ENCODE peak calls at places on chromosomes 2 and 18, in eight cellular contexts. B is stimulated activated CD4-positive, alpha-beta T cell treated with anti-CD3 and anti-CD28 coated beads, TNF-alpha, amount 100 ng/mL, for 1 hour; H is effector memory CD8-positive, alpha-beta T cell; C is GM12892; N is NCI-H345; Y is astrocyte of the spinal cord; K is ACHN; F is HEK293T. U is an unnamed sample.

GRCh38 chr2:134119672-134120159 is 134.2 kb upstream of the MGAT5 start:
- DNase-seq in N (peak), H (peak), B (peak), Y (peak), C (peak), K (peak), F (peak), U (peak)

GRCh38 chr2:46461716-46462171 is 17.6 kb upstream of the TMEM247 start:
- DNase-seq in Y (no peak), H (no peak), B (no peak), C (no peak), K (no peak), N (no peak), F (no peak), U (no peak)

GRCh38 chr2:27222407-27222806 is 5.2 kb downstream of the CAD start:
- DNase-seq in H (no peak), B (no peak), F (no peak), C (no peak), Y (no peak), K (no peak), N (no peak), U (no peak)

GRCh38 chr2:61254536-61254935 is 92.5 kb downstream of the C2orf74 start:
- DNase-seq in C (no peak), H (no peak), F (no peak), N (no peak), Y (no peak), K (no peak), B (no peak), U (no peak)

GRCh38 chr2:42367835-42368234 is 6.8 kb upstream of the COX7A2L start:
- DNase-seq in K (no peak), N (no peak), B (no peak), H (no peak), C (no peak), Y (no peak), F (no peak), U (no peak)

GRCh38 chr2:144230057-144230451 is 289.9 kb downstream of the ZEB2 start:
- DNase-seq in N (no peak), F (no peak), C (no peak), H (no peak), K (no peak), Y (no peak), B (no peak), U (no peak)

GRCh38 chr2:54429811-54430600 is 26.1 kb upstream of the SPTBN1 start:
- DNase-seq in K (no peak), F (no peak), N (no peak), C (no peak), Y (no peak), B (no peak), H (no peak), U (no peak)

GRCh38 chr2:23287250-23287704 is 97.7 kb upstream of the KLHL29 start:
- DNase-seq in H (no peak), B (no peak), Y (peak), N (no peak), C (no peak), F (no peak), K (peak), U (no peak)

GRCh38 chr2:130832296-130832940 is 4.3 kb upstream of the ARHGEF4 start:
- DNase-seq in N (no peak), F (no peak), C (no peak), B (no peak), H (no peak), K (no peak), Y (no peak), U (no peak)

GRCh38 chr18:59155140-59155539 is 15.5 kb downstream of the SEC11C start:
- DNase-seq in F (no peak), C (no peak), N (no peak), Y (peak), H (no peak), K (peak), B (no peak), U (no peak)

GRCh38 chr2:112942654-112943002 is 31.7 kb downstream of the IL37 start:
- DNase-seq in N (no peak), F (no peak), K (no peak), B (no peak), H (no peak), C (no peak), Y (peak), U (no peak)

GRCh38 chr2:143545643-143546275 is 416.5 kb downstream of the ARHGAP15 start:
- DNase-seq in F (no peak), B (no peak), Y (peak), C (no peak), K (no peak), H (no peak), N (no peak), U (no peak)

GRCh38 chr2:99878951-99879350 is 263.4 kb downstream of the AFF3 start:
- DNase-seq in F (no peak), Y (peak), C (no peak), N (no peak), B (no peak), K (peak), H (no peak), U (no peak)

GRCh38 chr2:36538345-36538744 is 59.6 kb downstream of the FEZ2 start:
- DNase-seq in B (no peak), C (no peak), N (peak), Y (no peak), F (no peak), K (no peak), H (no peak), U (peak)

GRCh38 chr2:176056411-176056810 is 27.4 kb downstream of the EVX2 start:
- DNase-seq in H (no peak), B (no peak), C (no peak), K (no peak), F (no peak), Y (no peak), N (peak), U (peak)

GRCh38 chr2:120863661-120864320 is 128.1 kb downstream of the GLI2 start:
- DNase-seq in H (no peak), F (no peak), N (no peak), Y (peak), C (no peak), B (no peak), K (peak), U (no peak)

GRCh38 chr2:112087346-112088020 is 32.4 kb downstream of the TMEM87B start:
- DNase-seq in H (no peak), N (no peak), K (no peak), F (no peak), B (no peak), Y (no peak), C (no peak), U (no peak)

GRCh38 chr18:45825258-45825744 is at the start of gene SIGLEC15:
- DNase-seq in Y (no peak), C (no peak), N (no peak), K (peak), B (no peak), H (no peak), F (no peak), U (no peak)

GRCh38 chr2:20190862-20191713 is 33.8 kb downstream of the SDC1 start:
- DNase-seq in B (no peak), F (no peak), H (no peak), Y (no peak), K (peak), N (no peak), C (no peak), U (peak)

GRCh38 chr2:20674974-20675679 is 8.2 kb downstream of the GDF7 start:
- DNase-seq in H (no peak), C (no peak), K (peak), F (no peak), Y (peak), N (no peak), B (no peak), U (peak)

GRCh38 chr18:75073654-75074053 is 135.3 kb downstream of the PTGR3 start:
- DNase-seq in K (no peak), F (no peak), H (no peak), N (no peak), Y (no peak), B (no peak), C (no peak), U (no peak)

GRCh38 chr2:167196461-167197252 is 308.4 kb downstream of the XIRP2 start:
- DNase-seq in C (no peak), H (no peak), F (peak), B (no peak), N (peak), K (peak), Y (peak), U (peak)

GRCh38 chr2:217911283-217911965 is 91.4 kb downstream of the TNS1 start:
- DNase-seq in N (no peak), C (no peak), K (no peak), B (no peak), F (no peak), H (no peak), Y (no peak), U (no peak)

GRCh38 chr2:150938586-150938985 is 323.1 kb downstream of the RBM43 start:
- DNase-seq in B (no peak), F (no peak), C (no peak), H (no peak), K (peak), N (no peak), Y (no peak), U (no peak)

GRCh38 chr2:166180951-166181812 is 53.4 kb upstream of the SCN1A start:
- DNase-seq in K (peak), B (no peak), F (peak), Y (peak), C (peak), N (peak), H (no peak), U (peak)

GRCh38 chr2:20525041-20526035 is 78.5 kb downstream of the RHOB start:
- DNase-seq in H (no peak), N (peak), C (no peak), B (no peak), F (no peak), K (no peak), Y (peak), U (peak)

GRCh38 chr18:25827961-25828561 is 262.4 kb downstream of the SS18 start:
- DNase-seq in Y (peak), C (no peak), B (no peak), F (no peak), K (no peak), N (no peak), H (no peak), U (peak)

GRCh38 chr2:2328847-2329246 is 2.2 kb downstream of the MYT1L start:
- DNase-seq in H (no peak), F (peak), Y (no peak), N (peak), K (peak), B (no peak), C (no peak), U (peak)

GRCh38 chr2:162300271-162300670 is 18.2 kb downstream of the IFIH1 start:
- DNase-seq in Y (no peak), H (no peak), N (no peak), F (no peak), C (no peak), B (no peak), K (no peak), U (no peak)

GRCh38 chr2:219059725-219060682 is 717 bp downstream of the IHH start:
- DNase-seq in N (peak), C (no peak), Y (no peak), F (peak), H (no peak), B (no peak), K (peak), U (no peak)

GRCh38 chr2:225104971-225105370 is 62.7 kb upstream of the DOCK10 start:
- DNase-seq in B (no peak), K (no peak), N (no peak), H (no peak), C (no peak), F (no peak), Y (no peak), U (no peak)

GRCh38 chr2:4618141-4618540 is 914.8 kb downstream of the DCDC2C start:
- DNase-seq in H (no peak), C (no peak), B (no peak), N (peak), F (no peak), Y (no peak), K (no peak), U (no peak)

U was measured in BE2C.